ENCODE peak calls at places on chromosomes 7 and 10, in five cellular contexts. B, V, O, N and A are unnamed samples.

GRCh38 chr7:122412886-122413285 is 108.3 kb upstream of the FEZF1 start:
- DNase-seq in B (no peak), V (peak), O (no peak), N (no peak), A (peak)

GRCh38 chr10:87860156-87860795 is 3.1 kb downstream of the KLLN start:
- DNase-seq in B (peak), V (peak), O (no peak), N (peak), A (peak)

GRCh38 chr7:151115121-151115835 is 29.0 kb downstream of the AGAP3 start:
- DNase-seq in B (no peak), V (no peak), O (no peak), N (no peak), A (no peak)

GRCh38 chr10:58513189-58514101 is 773 bp downstream of the BICC1 start:
- DNase-seq in B (no peak), V (peak), O (peak), N (peak), A (peak)

GRCh38 chr7:138768251-138768650 is 29.5 kb upstream of the TMEM213 start:
- DNase-seq in B (no peak), V (no peak), O (no peak), N (no peak), A (no peak)

GRCh38 chr7:40205992-40206391 is 71.2 kb downstream of the SUGCT start:
- DNase-seq in B (no peak), V (no peak), O (no peak), N (no peak), A (no peak)

GRCh38 chr7:29884399-29885272 is 78.3 kb downstream of the WIPF3 start:
- DNase-seq in B (no peak), V (no peak), O (no peak), N (peak), A (no peak)

GRCh38 chr10:119597405-119598186 is 832 bp upstream of the TIAL1 start:
- DNase-seq in B (no peak), V (no peak), O (no peak), N (no peak), A (no peak)

GRCh38 chr10:102113956-102114857 is 6.0 kb downstream of the LDB1 start:
- DNase-seq in B (no peak), V (no peak), O (peak), N (no peak), A (no peak)

GRCh38 chr7:158289761-158290523 is 297.7 kb downstream of the PTPRN2 start:
- DNase-seq in B (no peak), V (no peak), O (peak), N (no peak), A (no peak)

GRCh38 chr10:43814611-43815010 is 165.9 kb upstream of the ZNF32 start:
- DNase-seq in B (no peak), V (no peak), O (no peak), N (no peak), A (no peak)

GRCh38 chr7:139560678-139561077 is 37.2 kb downstream of the CLEC2L start:
- DNase-seq in B (no peak), V (no peak), O (peak), N (peak), A (no peak)

GRCh38 chr10:32139223-32140073 is 83.2 kb upstream of the KIF5B start:
- DNase-seq in B (no peak), V (peak), O (peak), N (peak), A (peak)

GRCh38 chr7:118372530-118372929 is 148.0 kb downstream of the ANKRD7 start:
- DNase-seq in B (no peak), V (no peak), O (no peak), N (no peak), A (no peak)

GRCh38 chr7:29086545-29086944 is 59.8 kb downstream of the CPVL start:
- DNase-seq in B (no peak), V (no peak), O (no peak), N (no peak), A (no peak)

GRCh38 chr7:139966906-139967305 is 95.8 kb downstream of the PARP12 start:
- DNase-seq in B (no peak), V (no peak), O (peak), N (no peak), A (no peak)

GRCh38 chr10:33334170-33334838 is at the start of gene NRP1:
- DNase-seq in B (no peak), V (no peak), O (no peak), N (peak), A (no peak)

GRCh38 chr7:46028246-46028645 is 107.2 kb upstream of the IGFBP3 start:
- DNase-seq in B (no peak), V (no peak), O (no peak), N (no peak), A (no peak)

GRCh38 chr7:55100962-55101327 is 82.1 kb downstream of the EGFR start:
- DNase-seq in B (no peak), V (no peak), O (peak), N (no peak), A (no peak)

GRCh38 chr7:23712368-23713284 is 2.6 kb downstream of the STK31 start:
- DNase-seq in B (peak), V (peak), O (no peak), N (no peak), A (no peak)

GRCh38 chr10:100827819-100828743 is 82.7 kb downstream of the PAX2 start:
- DNase-seq in B (no peak), V (no peak), O (no peak), N (peak), A (no peak)

GRCh38 chr10:132939957-132940790 is 2.2 kb downstream of the CFAP46 start:
- DNase-seq in B (peak), V (no peak), O (no peak), N (peak), A (peak)

GRCh38 chr7:16719699-16720098 is 33.9 kb upstream of the TSPAN13 start:
- DNase-seq in B (no peak), V (no peak), O (no peak), N (no peak), A (no peak)

GRCh38 chr7:151014950-151015349 is 9.3 kb downstream of the ATG9B start:
- DNase-seq in B (no peak), V (no peak), O (no peak), N (no peak), A (no peak)

GRCh38 chr10:16952610-16953009 is 135.4 kb upstream of the RSU1 start:
- DNase-seq in B (no peak), V (no peak), O (no peak), N (no peak), A (no peak)

GRCh38 chr10:124743188-124744046 is 761 bp downstream of the FAM53B start:
- DNase-seq in B (no peak), V (no peak), O (peak), N (peak), A (no peak)

GRCh38 chr7:80699030-80699638 is 60.7 kb downstream of the CD36 start:
- DNase-seq in B (peak), V (no peak), O (no peak), N (no peak), A (no peak)

GRCh38 chr7:29987821-29988317 is 1.7 kb downstream of the SCRN1 start:
- DNase-seq in B (no peak), V (peak), O (no peak), N (no peak), A (peak)

GRCh38 chr7:73880755-73881328 is 19.9 kb downstream of the TMEM270 start:
- DNase-seq in B (no peak), V (no peak), O (no peak), N (no peak), A (no peak)

GRCh38 chr10:109902992-109903947 is 20.0 kb downstream of the XPNPEP1 start:
- DNase-seq in B (peak), V (no peak), O (no peak), N (no peak), A (no peak)

GRCh38 chr7:127667017-127667670 is 15.2 kb downstream of the SND1 start:
- DNase-seq in B (no peak), V (no peak), O (no peak), N (no peak), A (no peak)

GRCh38 chr10:30215131-30215530 is 133.9 kb downstream of the MTPAP start:
- DNase-seq in B (no peak), V (no peak), O (no peak), N (no peak), A (no peak)

GRCh38 chr7:155426543-155427410 is 31.2 kb upstream of the EN2 start:
- DNase-seq in B (no peak), V (no peak), O (no peak), N (no peak), A (no peak)

GRCh38 chr10:134743-135600 is at the start of gene ZMYND11:
- DNase-seq in B (peak), V (no peak), O (peak), N (peak), A (peak)